ENCODE peak calls at places on chromosomes 11 and 22, in five cellular contexts. E, U, I, S and Z are unnamed samples.
A peak's percentile ranks its signal among the peaks of the same experiment; 100 is the strongest.

GRCh38 chr11:2724653-2725366 is 25.0 kb upstream of the KCNQ1OT1 start:
- DNase-seq in E (no peak), U (no peak), I (no peak), S (no peak), Z (no peak)

GRCh38 chr11:59186130-59186594 is 14.2 kb downstream of the DTX4 start:
- DNase-seq in E (no peak), U (peak; percentile 84), I (peak; percentile 50), S (no peak), Z (peak; percentile 41)

GRCh38 chr22:17106161-17106784 is 14.9 kb downstream of the TMEM121B start:
- DNase-seq in E (no peak), U (no peak), I (no peak), S (no peak), Z (no peak)

GRCh38 chr22:37570661-37570976 is 9.3 kb downstream of the LGALS2 start:
- DNase-seq in E (no peak), U (no peak), I (no peak), S (no peak), Z (no peak)

GRCh38 chr11:61534025-61534900 is 25.7 kb downstream of the LRRC10B start:
- DNase-seq in E (no peak), U (no peak), I (no peak), S (no peak), Z (no peak)

GRCh38 chr11:133995066-133995465 is 38.3 kb upstream of the IGSF9B start:
- DNase-seq in E (no peak), U (no peak), I (no peak), S (no peak), Z (no peak)

GRCh38 chr22:39175127-39176066 is 22.9 kb upstream of the CBX7 start:
- DNase-seq in E (no peak), U (no peak), I (no peak), S (no peak), Z (peak; percentile 44)

GRCh38 chr11:77150836-77151235 is 22.8 kb downstream of the MYO7A start:
- DNase-seq in E (no peak), U (no peak), I (no peak), S (no peak), Z (no peak)

GRCh38 chr11:86896486-86896885 is 58.7 kb downstream of the FZD4 start:
- DNase-seq in E (no peak), U (no peak), I (no peak), S (no peak), Z (no peak)

GRCh38 chr11:72233056-72233772 is 8.6 kb downstream of the INPPL1 start:
- DNase-seq in E (no peak), U (no peak), I (no peak), S (no peak), Z (no peak)

GRCh38 chr11:19625438-19625837 is 87.2 kb upstream of the NAV2 start:
- DNase-seq in E (no peak), U (no peak), I (no peak), S (no peak), Z (no peak)

GRCh38 chr11:57203882-57204281 is 22.1 kb downstream of the LRRC55 start:
- DNase-seq in E (no peak), U (no peak), I (no peak), S (no peak), Z (no peak)

GRCh38 chr11:84390441-84391078 is 1104.4 kb upstream of the CCDC90B start:
- DNase-seq in E (no peak), U (no peak), I (no peak), S (no peak), Z (no peak)

GRCh38 chr11:36475192-36475591 is 34.9 kb downstream of the TRAF6 start:
- DNase-seq in E (no peak), U (no peak), I (no peak), S (no peak), Z (no peak)

GRCh38 chr11:46649180-46649738 is 31.9 kb downstream of the ATG13 start:
- DNase-seq in E (no peak), U (no peak), I (peak; percentile 37), S (no peak), Z (no peak)

GRCh38 chr11:32310218-32310601 is 125.1 kb downstream of the WT1 start:
- DNase-seq in E (no peak), U (no peak), I (no peak), S (no peak), Z (no peak)

GRCh38 chr22:33882991-33883390 is 37.3 kb downstream of the LARGE1 start:
- DNase-seq in E (no peak), U (no peak), I (no peak), S (no peak), Z (no peak)

GRCh38 chr11:134656861-134657540 is 245.0 kb upstream of the B3GAT1 start:
- DNase-seq in E (no peak), U (no peak), I (no peak), S (no peak), Z (no peak)

GRCh38 chr11:47186076-47186936 is at the start of gene PACSIN3:
- DNase-seq in E (no peak), U (peak; percentile 94), I (peak; percentile 43), S (no peak), Z (peak; percentile 72)

GRCh38 chr22:46114518-46115387 is 35.6 kb upstream of the PPARA start:
- DNase-seq in E (no peak), U (no peak), I (no peak), S (no peak), Z (no peak)

GRCh38 chr22:28799834-28800307 is 498 bp downstream of the XBP1 start:
- DNase-seq in E (no peak), U (peak; percentile 64), I (no peak), S (no peak), Z (no peak)

GRCh38 chr11:128628686-128629085 is 41.3 kb upstream of the ETS1 start:
- DNase-seq in E (no peak), U (no peak), I (no peak), S (no peak), Z (no peak)

GRCh38 chr11:104645276-104646018 is 252.8 kb downstream of the CASP12 start:
- DNase-seq in E (no peak), U (no peak), I (no peak), S (no peak), Z (no peak)

GRCh38 chr11:85589373-85589772 is 37.8 kb downstream of the DLG2 start:
- DNase-seq in E (no peak), U (no peak), I (no peak), S (no peak), Z (no peak)

GRCh38 chr22:43242627-43243026 is 55.7 kb upstream of the TTLL12 start:
- DNase-seq in E (no peak), U (no peak), I (peak; percentile 68), S (no peak), Z (no peak)

GRCh38 chr11:74683279-74683871 is 47.9 kb downstream of the CHRDL2 start:
- DNase-seq in E (no peak), U (no peak), I (no peak), S (no peak), Z (no peak)
- TF ChIP-seq KDM1A in E (no peak), U (no peak), I (no peak), S (no peak), Z (no peak)

GRCh38 chr11:1649021-1649420 is 19.4 kb downstream of the KRTAP5-5 start:
- DNase-seq in E (no peak), U (no peak), I (no peak), S (no peak), Z (no peak)
- TF ChIP-seq KDM1A in E (no peak), U (no peak), I (no peak), S (no peak), Z (no peak)

DNA sequence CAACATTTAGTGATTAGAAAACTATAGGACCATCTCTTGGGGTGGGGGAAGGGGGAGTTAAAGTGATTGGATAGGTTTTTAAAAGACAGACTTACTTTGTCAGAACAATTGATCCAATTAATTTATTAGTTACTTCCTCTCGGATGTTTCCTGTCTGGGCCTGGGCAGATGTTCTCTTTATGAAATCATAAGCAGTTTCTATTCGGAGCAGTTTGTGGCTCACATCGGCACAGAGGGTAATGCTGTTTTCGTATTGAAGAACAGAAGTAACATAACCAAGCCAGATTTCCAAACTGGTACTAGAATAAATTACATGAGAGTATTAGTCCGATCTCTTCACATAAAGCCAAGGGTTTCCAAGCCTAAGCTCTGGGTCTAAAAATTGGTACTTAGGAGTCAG is 20.6 kb downstream of the PIWIL3 start:
- DNase-seq in E (no peak), U (no peak), I (no peak), S (no peak), Z (no peak)
- TF ChIP-seq KDM1A in E (no peak), U (no peak), I (no peak), S (no peak), Z (no peak)

GRCh38 chr11:68889948-68890446 is 13.6 kb downstream of the MRPL21 start:
- DNase-seq in E (no peak), U (peak; percentile 57), I (no peak), S (peak; percentile 57), Z (peak; percentile 42)

GRCh38 chr11:68893282-68893681 is 10.3 kb downstream of the MRPL21 start:
- DNase-seq in E (no peak), U (no peak), I (no peak), S (no peak), Z (no peak)

GRCh38 chr11:68892576-68892975 is 11.1 kb downstream of the MRPL21 start:
- DNase-seq in E (no peak), U (no peak), I (no peak), S (no peak), Z (no peak)

GRCh38 chr11:68891356-68891948 is 12.2 kb downstream of the MRPL21 start:
- DNase-seq in E (no peak), U (no peak), I (no peak), S (no peak), Z (no peak)

DNA sequence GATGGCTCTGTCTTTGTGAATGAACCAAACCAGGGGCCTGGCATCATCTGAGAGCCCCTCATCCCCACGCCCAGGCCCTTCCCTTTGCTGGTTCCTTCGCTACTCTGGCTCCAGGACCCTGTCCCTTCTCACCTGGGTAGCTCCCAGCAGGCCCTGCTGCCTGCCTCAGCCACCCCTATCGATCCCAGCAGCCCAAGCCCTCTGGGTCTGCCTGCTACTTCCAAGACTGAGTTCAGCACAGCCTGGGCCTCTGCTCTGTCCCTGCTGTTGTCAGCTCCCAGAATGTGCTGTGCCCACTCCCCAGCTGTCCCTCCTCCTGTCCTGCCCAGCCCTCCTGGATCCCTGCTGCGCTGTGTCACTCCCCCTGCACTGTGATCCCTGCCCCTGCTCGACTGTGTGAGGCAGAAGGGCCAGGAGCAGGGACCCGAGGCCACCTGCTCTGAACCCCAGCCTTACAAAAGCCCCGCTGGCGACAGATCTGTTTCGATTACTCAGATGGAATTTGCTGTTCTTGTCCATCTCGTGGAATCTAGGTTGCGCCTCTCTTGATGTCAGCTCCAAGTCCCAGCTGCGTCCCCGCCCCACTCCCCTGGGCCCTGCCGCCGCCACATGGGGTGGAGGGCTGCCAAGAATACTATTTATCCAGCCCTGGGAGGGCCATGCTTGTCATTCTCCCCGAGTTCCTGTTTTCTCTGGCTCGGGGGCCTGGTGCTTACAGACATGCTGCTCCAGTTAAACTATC is 13.0 kb downstream of the MRPL21 start:
- DNase-seq in E (no peak), U (no peak), I (no peak), S (no peak), Z (no peak)
- TF ChIP-seq KDM1A in E (no peak), U (no peak), I (no peak), S (no peak), Z (no peak)